ENCODE peak calls at places on chromosomes 2 and 18, in nine cellular contexts. O, D, T, I, J, P, M, A and F are unnamed samples.

GRCh38 chr2:240557808-240558207 is at the start of gene ANKMY1:
- DNase-seq in O (no peak), D (no peak), T (peak), I (peak), J (peak), P (no peak), M (peak), A (peak), F (no peak)

GRCh38 chr2:78011251-78011650 is 489.1 kb upstream of the LRRTM4 start:
- DNase-seq in O (no peak), D (no peak), T (no peak), I (no peak), J (no peak), P (no peak), M (no peak), A (no peak), F (no peak)

GRCh38 chr2:32656069-32656468 is 28.2 kb downstream of the TTC27 start:
- DNase-seq in O (no peak), D (no peak), T (no peak), I (no peak), J (no peak), P (no peak), M (no peak), A (no peak), F (no peak)

GRCh38 chr2:37689751-37690150 is 18.3 kb upstream of the CDC42EP3 start:
- DNase-seq in O (no peak), D (no peak), T (no peak), I (no peak), J (no peak), P (no peak), M (no peak), A (no peak), F (no peak)

GRCh38 chr2:9630001-9630749 is 622 bp downstream of the YWHAQ start:
- DNase-seq in O (peak), D (peak), T (peak), I (peak), J (peak), P (peak), M (peak), A (peak), F (peak)

GRCh38 chr18:22170421-22171262 is 1.3 kb downstream of the GATA6 start:
- DNase-seq in O (no peak), D (peak), T (peak), I (peak), J (peak), P (peak), M (peak), A (peak), F (no peak)

GRCh38 chr2:172551266-172551665 is 4.6 kb upstream of the PDK1 start:
- DNase-seq in O (no peak), D (no peak), T (no peak), I (no peak), J (no peak), P (no peak), M (no peak), A (no peak), F (no peak)

GRCh38 chr2:18309188-18309587 is 251.3 kb downstream of the RDH14 start:
- DNase-seq in O (no peak), D (no peak), T (no peak), I (no peak), J (no peak), P (no peak), M (no peak), A (no peak), F (no peak)

GRCh38 chr2:207139551-207139950 is 26.2 kb downstream of the KLF7 start:
- DNase-seq in O (no peak), D (no peak), T (no peak), I (no peak), J (no peak), P (no peak), M (no peak), A (no peak), F (no peak)

GRCh38 chr2:238105506-238106338 is 5.6 kb downstream of the ESPNL start:
- DNase-seq in O (peak), D (no peak), T (no peak), I (no peak), J (no peak), P (no peak), M (peak), A (no peak), F (no peak)

GRCh38 chr18:111292-112014 is 46.9 kb upstream of the USP14 start:
- DNase-seq in O (peak), D (no peak), T (peak), I (peak), J (peak), P (peak), M (peak), A (peak), F (peak)

GRCh38 chr2:215845839-215846586 is 167.3 kb downstream of the MREG start:
- DNase-seq in O (no peak), D (no peak), T (no peak), I (no peak), J (no peak), P (no peak), M (no peak), A (no peak), F (no peak)

GRCh38 chr2:209390839-209391238 is 33.0 kb upstream of the MAP2 start:
- DNase-seq in O (no peak), D (no peak), T (no peak), I (no peak), J (no peak), P (no peak), M (no peak), A (no peak), F (no peak)

GRCh38 chr2:120737802-120738516 is 2.3 kb downstream of the GLI2 start:
- DNase-seq in O (no peak), D (no peak), T (peak), I (no peak), J (peak), P (no peak), M (peak), A (no peak), F (no peak)

GRCh38 chr2:176112375-176113302 is 3.9 kb upstream of the HOXD10 start:
- DNase-seq in O (no peak), D (no peak), T (no peak), I (no peak), J (no peak), P (no peak), M (no peak), A (no peak), F (no peak)

GRCh38 chr2:24491626-24492282 is 700 bp downstream of the NCOA1 start:
- DNase-seq in O (peak), D (peak), T (no peak), I (peak), J (peak), P (peak), M (peak), A (peak), F (peak)

GRCh38 chr2:17043173-17043572 is 377.5 kb upstream of the CYRIA start:
- DNase-seq in O (no peak), D (no peak), T (peak), I (no peak), J (no peak), P (no peak), M (no peak), A (no peak), F (no peak)

GRCh38 chr2:12834239-12834638 is 117.5 kb downstream of the TRIB2 start:
- DNase-seq in O (no peak), D (no peak), T (no peak), I (no peak), J (no peak), P (no peak), M (no peak), A (no peak), F (no peak)

DNA sequence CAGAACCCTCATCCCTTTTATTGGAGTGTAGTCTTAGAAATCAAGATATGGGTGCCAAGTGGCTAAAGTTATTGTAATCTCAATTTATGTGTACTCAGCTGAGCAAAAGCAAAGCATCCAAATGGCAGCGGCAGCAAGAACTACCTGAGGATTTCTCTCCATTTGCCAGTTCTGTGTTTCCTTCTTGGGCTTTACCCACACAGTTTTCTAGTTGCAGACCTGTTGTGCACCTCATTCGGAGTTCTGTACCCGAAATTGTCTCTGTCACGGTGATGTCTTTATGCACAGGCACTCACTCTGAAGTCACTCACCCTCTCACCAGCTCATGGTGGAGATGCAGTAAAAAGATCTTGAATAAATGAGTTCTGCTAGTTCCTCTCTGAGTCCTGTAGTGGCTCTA is 43.6 kb downstream of the INPP4A start:
- DNase-seq in O (no peak), D (no peak), T (no peak), I (no peak), J (no peak), P (no peak), M (no peak), A (no peak), F (no peak)
- TF ChIP-seq CTCF in O (no peak), D (no peak), T (no peak), I (no peak), J (no peak), P (peak), M (no peak), A (peak), F (no peak)

DNA sequence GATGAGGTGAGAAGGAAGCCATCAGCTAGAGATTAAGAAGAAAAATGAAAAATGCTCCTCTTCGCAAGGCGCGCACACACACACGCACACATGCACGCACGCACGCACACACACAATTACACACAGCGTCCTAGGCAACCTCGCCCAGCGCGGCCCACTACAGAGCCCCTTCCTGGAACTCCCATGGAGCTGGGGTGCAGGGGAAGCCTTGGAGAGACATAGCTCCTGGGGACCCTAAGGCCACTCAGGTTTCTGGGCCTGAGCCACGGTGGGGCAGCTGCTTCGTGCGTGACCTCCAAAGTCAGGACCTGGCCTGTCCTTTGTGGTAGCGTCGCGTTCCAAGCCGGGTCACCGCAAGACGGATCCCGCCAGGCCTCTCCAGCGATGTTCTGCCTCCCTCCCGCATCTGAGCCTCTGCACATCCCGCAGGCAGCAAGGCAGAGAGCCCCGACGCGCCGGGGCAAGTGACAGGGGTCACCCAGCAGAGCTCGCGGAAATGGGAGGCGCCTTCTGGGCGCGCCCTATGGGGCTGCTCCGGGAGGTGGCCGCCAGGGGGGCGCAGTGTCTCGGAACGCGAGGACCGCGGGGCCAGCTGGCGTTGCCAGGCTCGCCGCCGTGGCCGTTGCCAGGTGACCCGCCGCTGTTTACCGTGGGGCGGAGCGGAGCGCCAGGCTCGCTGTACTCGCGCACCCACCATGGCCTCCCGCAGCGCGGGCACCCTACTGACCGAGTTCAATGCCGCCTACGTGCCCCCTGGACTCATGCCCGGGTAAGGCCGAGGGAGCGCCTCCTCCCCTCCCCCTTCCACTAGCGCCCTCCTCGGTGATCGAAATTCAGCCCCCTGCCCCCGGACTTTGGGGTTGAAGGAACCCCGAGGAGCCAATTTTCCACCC is 79.0 kb downstream of the CIB4 start:
- DNase-seq in O (no peak), D (no peak), T (peak), I (peak), J (peak), P (peak), M (peak), A (no peak), F (no peak)
- TF ChIP-seq CTCF in O (no peak), D (peak), T (no peak), I (no peak), J (peak), P (peak), M (peak), A (no peak), F (no peak)

GRCh38 chr2:203908344-203909185 is 28.0 kb upstream of the ICOS start:
- DNase-seq in O (no peak), D (peak), T (no peak), I (no peak), J (peak), P (no peak), M (peak), A (no peak), F (no peak)

GRCh38 chr2:203905661-203906060 is 30.9 kb upstream of the ICOS start:
- DNase-seq in O (no peak), D (no peak), T (no peak), I (no peak), J (no peak), P (no peak), M (no peak), A (no peak), F (no peak)

GRCh38 chr2:203909192-203909945 is 27.2 kb upstream of the ICOS start:
- DNase-seq in O (no peak), D (peak), T (peak), I (no peak), J (peak), P (peak), M (peak), A (no peak), F (no peak)

GRCh38 chr2:203913947-203914346 is 22.6 kb upstream of the ICOS start:
- DNase-seq in O (no peak), D (no peak), T (no peak), I (no peak), J (no peak), P (no peak), M (no peak), A (no peak), F (no peak)

GRCh38 chr2:203909946-203910476 is 26.6 kb upstream of the ICOS start:
- DNase-seq in O (no peak), D (no peak), T (no peak), I (no peak), J (no peak), P (no peak), M (no peak), A (no peak), F (no peak)
- TF ChIP-seq CTCF in O (no peak), D (no peak), T (no peak), I (no peak), J (no peak), P (no peak), M (no peak), A (peak), F (no peak)

GRCh38 chr18:57906852-57907251 is 103.7 kb upstream of the ATP8B1 start:
- DNase-seq in O (no peak), D (no peak), T (peak), I (no peak), J (no peak), P (peak), M (no peak), A (no peak), F (no peak)
- TF ChIP-seq CTCF in O (no peak), D (no peak), T (peak), I (no peak), J (no peak), P (no peak), M (no peak), A (no peak), F (no peak)

DNA sequence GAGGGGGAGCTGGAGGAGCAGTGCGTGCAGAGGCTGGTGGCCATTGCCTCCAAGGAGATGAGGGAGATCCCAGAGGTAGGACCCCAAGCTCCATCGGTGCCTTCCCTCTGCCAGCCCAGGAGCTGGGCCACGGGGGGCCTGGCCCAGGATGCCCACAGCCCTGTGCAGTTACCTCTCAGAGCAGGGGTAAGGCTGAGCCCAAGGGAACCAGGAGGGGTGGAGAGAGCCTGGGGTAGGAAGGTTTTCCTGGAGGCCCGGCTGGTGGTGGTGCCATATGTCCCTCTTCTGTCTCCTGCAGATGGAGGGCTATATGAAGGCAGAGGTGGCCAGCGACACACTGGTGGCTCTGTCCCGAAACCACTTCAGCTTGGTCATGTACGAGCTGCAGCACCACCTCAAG is 11.4 kb downstream of the MROH2A start:
- DNase-seq in O (no peak), D (no peak), T (no peak), I (no peak), J (no peak), P (no peak), M (no peak), A (no peak), F (no peak)
- TF ChIP-seq CTCF in O (no peak), D (no peak), T (no peak), I (no peak), J (no peak), P (no peak), M (no peak), A (no peak), F (no peak)

DNA sequence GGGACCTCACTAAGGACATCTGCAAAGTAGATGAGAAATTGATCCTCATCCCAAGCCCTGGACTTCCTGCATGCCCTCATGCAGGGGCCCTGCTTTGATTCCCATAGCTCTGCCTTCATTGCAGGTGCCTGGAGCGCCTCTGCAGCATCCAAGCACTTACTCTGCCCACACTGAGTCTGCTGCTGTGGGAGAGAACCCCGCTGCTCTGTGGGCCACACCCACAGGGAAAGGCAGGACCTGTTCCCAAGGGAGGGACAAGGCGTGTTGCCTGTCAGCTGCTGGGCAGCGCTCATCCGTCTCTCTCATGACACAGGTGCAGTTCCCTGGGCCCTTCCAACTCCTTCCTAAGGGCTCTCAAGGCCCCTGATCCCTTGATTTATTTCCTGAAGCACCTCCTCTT is 266.8 kb upstream of the SMIM21 start:
- DNase-seq in O (no peak), D (no peak), T (no peak), I (no peak), J (no peak), P (no peak), M (no peak), A (no peak), F (no peak)
- TF ChIP-seq CTCF in O (no peak), D (no peak), T (no peak), I (no peak), J (no peak), P (no peak), M (no peak), A (no peak), F (no peak)

GRCh38 chr2:61911510-61911909 is 6.0 kb downstream of the COMMD1 start:
- DNase-seq in O (no peak), D (no peak), T (peak), I (no peak), J (no peak), P (no peak), M (no peak), A (no peak), F (no peak)
- TF ChIP-seq CTCF in O (no peak), D (no peak), T (peak), I (no peak), J (no peak), P (peak), M (no peak), A (no peak), F (peak)

GRCh38 chr2:7007846-7008741 is 90.9 kb downstream of the RNF144A start:
- DNase-seq in O (no peak), D (peak), T (no peak), I (peak), J (peak), P (no peak), M (peak), A (no peak), F (no peak)
- TF ChIP-seq CTCF in O (no peak), D (peak), T (no peak), I (no peak), J (peak), P (no peak), M (no peak), A (no peak), F (no peak)

DNA sequence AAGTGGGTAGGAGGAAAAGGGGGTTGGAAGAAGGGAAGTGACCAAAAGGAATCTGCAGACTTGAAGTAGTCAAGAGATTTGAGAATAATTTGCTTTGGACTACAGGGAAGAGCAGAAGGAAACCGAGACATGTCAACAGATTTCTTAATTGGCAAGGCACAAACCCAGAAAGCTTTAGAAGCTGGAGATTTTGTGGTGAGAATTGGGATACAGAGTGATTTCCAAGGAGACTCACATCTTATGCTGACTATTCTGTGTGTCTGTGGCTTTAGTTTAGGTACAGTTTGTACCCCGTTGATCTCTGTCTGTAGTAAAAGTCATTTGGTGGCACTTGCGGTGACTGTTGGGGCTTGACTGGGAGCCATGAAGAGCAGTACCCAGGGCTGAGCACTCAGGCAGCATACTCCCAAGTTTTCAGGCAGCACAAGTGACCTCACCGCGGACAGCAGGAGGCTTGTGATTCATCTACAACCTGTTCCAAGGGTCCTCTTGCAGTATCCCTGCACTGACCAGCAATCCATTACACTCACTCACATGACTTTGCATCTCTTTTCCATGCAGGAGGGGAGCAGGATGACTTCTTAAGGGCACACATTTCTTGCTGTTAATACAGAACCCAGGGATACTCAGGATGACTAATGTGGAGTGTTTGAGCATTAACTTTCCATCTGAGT is 97.1 kb upstream of the TNP1 start:
- DNase-seq in O (no peak), D (no peak), T (no peak), I (no peak), J (no peak), P (no peak), M (no peak), A (no peak), F (no peak)
- TF ChIP-seq CTCF in O (no peak), D (no peak), T (no peak), I (no peak), J (no peak), P (no peak), M (no peak), A (no peak), F (no peak)

GRCh38 chr2:166419616-166419934 is 43.8 kb upstream of the SCN9A start:
- DNase-seq in O (no peak), D (no peak), T (peak), I (no peak), J (no peak), P (no peak), M (no peak), A (no peak), F (no peak)
- TF ChIP-seq CTCF in O (no peak), D (peak), T (peak), I (no peak), J (peak), P (peak), M (no peak), A (no peak), F (peak)